ENCODE peak calls at places on chromosome 16, in seven cellular contexts. Z is activated naive CD4-positive, alpha-beta T cell treated with anti-CD3 and anti-CD28 coated beads, Interleukin-2, amount 50 U/mL, for 72 hours; N is cerebellar nuclear complex; S is A549; B is NCI-H187; F is lower leg skin; J is brain microvascular endothelial cell. R is an unnamed sample.

GRCh38 chr16:14179116-14179515 is 108.0 kb downstream of the MRTFB start:
- DNase-seq in B (no peak), S (no peak), Z (no peak), F (no peak), N (no peak), J (no peak), R (no peak)

GRCh38 chr16:20260215-20261009 is 66.9 kb downstream of the GP2 start:
- DNase-seq in N (no peak), S (no peak), Z (no peak), F (no peak), J (no peak), B (no peak), R (no peak)

GRCh38 chr16:30142672-30143346 is 19.8 kb upstream of the MAPK3 start:
- DNase-seq in F (no peak), S (no peak), J (no peak), Z (no peak), N (no peak), B (no peak), R (no peak)

GRCh38 chr16:53022374-53022773 is 30.3 kb downstream of the CHD9NB start:
- DNase-seq in N (no peak), Z (no peak), B (no peak), F (no peak), J (peak; percentile 38), S (peak; percentile 69), R (no peak)

GRCh38 chr16:53829186-53829747 is 125.3 kb downstream of the FTO start:
- DNase-seq in Z (no peak), N (no peak), F (no peak), B (no peak), S (no peak), J (peak; percentile 28), R (no peak)

GRCh38 chr16:87236516-87237115 is 80.6 kb downstream of the C16orf95 start:
- DNase-seq in N (no peak), F (no peak), B (no peak), J (no peak), S (no peak), Z (no peak), R (no peak)

GRCh38 chr16:50244140-50244503 is 22.2 kb upstream of the ADCY7 start:
- DNase-seq in Z (no peak), N (no peak), J (peak; percentile 38), B (no peak), F (no peak), S (no peak), R (no peak)

GRCh38 chr16:87535855-87536794 is 43.3 kb upstream of the ZCCHC14 start:
- DNase-seq in F (no peak), B (no peak), S (no peak), J (no peak), N (no peak), Z (no peak), R (no peak)

GRCh38 chr16:48323783-48324775 is 61.1 kb downstream of the SIAH1 start:
- DNase-seq in S (no peak), F (no peak), N (no peak), J (no peak), Z (no peak), B (no peak), R (no peak)

GRCh38 chr16:62648256-62648655 is 612.0 kb upstream of the CDH8 start:
- DNase-seq in Z (no peak), J (no peak), N (no peak), S (no peak), F (no peak), B (no peak), R (no peak)

GRCh38 chr16:83928341-83929055 is 24.5 kb upstream of the OSGIN1 start:
- DNase-seq in B (no peak), N (no peak), J (peak; percentile 43), Z (no peak), F (no peak), S (no peak), R (no peak)

GRCh38 chr16:88605186-88606145 is 32.9 kb upstream of the IL17C start:
- DNase-seq in S (no peak), J (no peak), Z (no peak), F (no peak), N (no peak), B (no peak), R (no peak)

GRCh38 chr16:55047903-55048497 is 117.3 kb downstream of the IRX5 start:
- DNase-seq in Z (no peak), J (no peak), F (no peak), B (no peak), S (no peak), N (no peak), R (no peak)

GRCh38 chr16:87074635-87075318 is 242.4 kb downstream of the C16orf95 start:
- DNase-seq in J (no peak), B (no peak), N (no peak), F (no peak), Z (no peak), S (no peak), R (no peak)

GRCh38 chr16:80894091-80894490 is 89.7 kb upstream of the CDYL2 start:
- DNase-seq in B (no peak), S (no peak), F (no peak), J (no peak), N (no peak), Z (no peak), R (no peak)

GRCh38 chr16:66578596-66579531 is at the start of gene CMTM2:
- DNase-seq in Z (no peak), B (no peak), F (no peak), J (no peak), S (no peak), N (no peak), R (no peak)

GRCh38 chr16:49121636-49122035 is 160.0 kb downstream of the CBLN1 start:
- DNase-seq in J (no peak), B (no peak), S (no peak), Z (no peak), N (no peak), F (no peak), R (no peak)

GRCh38 chr16:71198408-71198807 is 32.1 kb downstream of the HYDIN start:
- DNase-seq in S (no peak), N (no peak), Z (no peak), J (no peak), B (no peak), F (no peak), R (no peak)

GRCh38 chr16:55842369-55843104 is 9.6 kb upstream of the CES1 start:
- DNase-seq in J (peak; percentile 23), S (peak; percentile 36), F (no peak), N (peak; percentile 20), Z (peak; percentile 17), B (peak; percentile 4), R (no peak)

GRCh38 chr16:6725634-6726331 is 606.9 kb upstream of the RBFOX1 start:
- DNase-seq in N (peak; percentile 32), Z (no peak), B (no peak), F (no peak), J (no peak), S (no peak), R (no peak)

GRCh38 chr16:51538707-51539604 is 387.9 kb upstream of the SALL1 start:
- DNase-seq in Z (no peak), N (no peak), J (peak; percentile 80), S (peak; percentile 88), B (no peak), F (no peak), R (no peak)

GRCh38 chr16:2296662-2297505 is 29.0 kb upstream of the RNPS1 start:
- DNase-seq in Z (peak; percentile 24), B (no peak), J (no peak), S (peak; percentile 22), N (no peak), F (no peak), R (no peak)

GRCh38 chr16:75392911-75393310 is 40.4 kb downstream of the CFDP1 start:
- DNase-seq in Z (no peak), S (no peak), B (no peak), N (no peak), J (no peak), F (no peak), R (no peak)

GRCh38 chr16:63530208-63530607 is 1494.0 kb upstream of the CDH8 start:
- DNase-seq in N (peak; percentile 2), F (no peak), J (no peak), B (no peak), S (no peak), Z (no peak), R (no peak)

GRCh38 chr16:87661561-87661960 is 59.3 kb downstream of the JPH3 start:
- DNase-seq in S (peak; percentile 43), B (no peak), F (no peak), N (no peak), J (peak; percentile 29), Z (peak; percentile 42), R (no peak)

GRCh38 chr16:65704866-65705265 is 583.0 kb upstream of the CDH11 start:
- DNase-seq in N (no peak), B (no peak), F (no peak), J (no peak), S (no peak), Z (no peak), R (no peak)

GRCh38 chr16:56639045-56639444 is 579 bp downstream of the MT1A start:
- DNase-seq in F (no peak), Z (no peak), S (no peak), J (no peak), N (no peak), B (no peak), R (no peak)

GRCh38 chr16:88731699-88732098 is 25.4 kb downstream of the CTU2 start:
- DNase-seq in N (no peak), J (no peak), S (peak; percentile 83), F (no peak), Z (no peak), B (no peak), R (no peak)

GRCh38 chr16:79564594-79565210 is 35.8 kb downstream of the MAF start:
- DNase-seq in N (no peak), Z (no peak), J (no peak), S (no peak), B (no peak), F (no peak), R (no peak)